ENCODE peak calls at places on chromosomes 13 and 19, in eight cellular contexts. B is left ventricle myocardium inferior, O is ascending aorta, I is GM23248, N is heart right ventricle, L is aorta, G is mammary epithelial cell, E is breast epithelium. P is an unnamed sample.

GRCh38 chr13:22285867-22286632 is 615.2 kb downstream of the FGF9 start:
- DNase-seq in O (no peak), I (no peak), L (no peak), B (no peak), N (no peak), G (no peak), E (no peak), P (no peak)

GRCh38 chr19:28737526-28737925 is 475.4 kb downstream of the UQCRFS1 start:
- DNase-seq in E (no peak), B (no peak), L (no peak), N (no peak), O (no peak), G (peak), I (peak), P (no peak)

GRCh38 chr13:59247166-59247565 is 916.6 kb downstream of the DIAPH3 start:
- DNase-seq in E (no peak), B (peak), L (no peak), I (no peak), G (no peak), N (peak), O (no peak), P (no peak)

GRCh38 chr13:50387124-50387581 is 371.9 kb downstream of the KCNRG start:
- DNase-seq in N (peak), G (no peak), L (no peak), O (peak), B (peak), E (no peak), I (peak), P (peak)

GRCh38 chr13:48562296-48563066 is 29.6 kb upstream of the RCBTB2 start:
- DNase-seq in E (no peak), O (no peak), L (no peak), I (no peak), B (no peak), N (no peak), G (peak), P (peak)

GRCh38 chr19:2345794-2346663 is 14.0 kb upstream of the TMPRSS9 start:
- DNase-seq in I (peak), N (no peak), B (peak), O (no peak), G (no peak), L (no peak), E (no peak), P (no peak)

GRCh38 chr13:48491423-48492122 is 41.3 kb downstream of the RCBTB2 start:
- DNase-seq in G (peak), B (no peak), E (no peak), I (peak), N (no peak), L (no peak), O (no peak), P (no peak)

GRCh38 chr19:19321143-19321577 is 531 bp downstream of the MAU2 start:
- DNase-seq in G (peak), I (peak), B (no peak), E (no peak), L (no peak), N (no peak), O (no peak), P (peak)

GRCh38 chr13:109156181-109156935 is 526.9 kb downstream of the MYO16 start:
- DNase-seq in N (peak), B (peak), E (no peak), L (peak), G (peak), O (no peak), I (peak), P (no peak)

GRCh38 chr13:112625698-112626097 is 37.7 kb upstream of the TUBGCP3 start:
- DNase-seq in L (no peak), E (no peak), I (no peak), G (no peak), O (no peak), N (no peak), B (no peak), P (no peak)

GRCh38 chr19:17871878-17872250 is at the start of gene SLC5A5:
- DNase-seq in G (no peak), I (no peak), L (no peak), N (no peak), O (no peak), E (no peak), B (no peak), P (no peak)

GRCh38 chr13:107977175-107977574 is 238.2 kb downstream of the LIG4 start:
- DNase-seq in E (no peak), N (no peak), O (no peak), L (no peak), B (no peak), G (no peak), I (no peak), P (no peak)

GRCh38 chr13:46101488-46102289 is 3.1 kb downstream of the CPB2 start:
- DNase-seq in L (no peak), N (no peak), G (no peak), B (no peak), I (no peak), E (no peak), O (no peak), P (no peak)

GRCh38 chr13:92224825-92225224 is 826.4 kb downstream of the GPC5 start:
- DNase-seq in B (no peak), G (no peak), I (no peak), L (no peak), N (no peak), O (no peak), E (no peak), P (no peak)

GRCh38 chr13:98214008-98214643 is 37.1 kb upstream of the RNF113B start:
- DNase-seq in L (no peak), O (no peak), G (no peak), E (no peak), I (peak), B (no peak), N (peak), P (no peak)

GRCh38 chr19:1474011-1474764 is 4.8 kb downstream of the C19orf25 start:
- DNase-seq in G (no peak), O (no peak), I (peak), L (no peak), E (no peak), B (peak), N (no peak), P (no peak)

GRCh38 chr13:51747438-51748434 is 56.2 kb downstream of the DHRS12 start:
- DNase-seq in G (no peak), B (no peak), O (no peak), N (no peak), I (no peak), L (no peak), E (no peak), P (no peak)

GRCh38 chr19:57560049-57560491 is 407 bp upstream of the ZNF550 start:
- DNase-seq in G (peak), L (peak), I (peak), O (no peak), B (peak), E (peak), N (peak), P (no peak)

GRCh38 chr13:30125422-30126073 is 181.8 kb downstream of the KATNAL1 start:
- DNase-seq in O (no peak), L (no peak), E (peak), N (no peak), B (no peak), I (peak), G (peak), P (no peak)

GRCh38 chr13:82438320-82438719 is 1444.0 kb downstream of the SLITRK1 start:
- DNase-seq in E (no peak), I (no peak), L (no peak), B (no peak), O (no peak), G (no peak), N (no peak), P (no peak)

GRCh38 chr13:72985610-72986009 is 73.2 kb upstream of the KLF5 start:
- DNase-seq in G (no peak), B (no peak), I (no peak), E (no peak), L (no peak), N (no peak), O (no peak), P (no peak)

GRCh38 chr13:94550030-94550738 is 45.8 kb downstream of the TGDS start:
- DNase-seq in E (peak), L (no peak), N (no peak), B (no peak), O (no peak), G (no peak), I (peak), P (no peak)

GRCh38 chr19:18401580-18402112 is 4.2 kb upstream of the LRRC25 start:
- DNase-seq in I (peak), B (peak), O (no peak), E (no peak), L (peak), G (peak), N (peak), P (no peak)

GRCh38 chr13:31761951-31762350 is 22.6 kb downstream of the RXFP2 start:
- DNase-seq in I (peak), L (no peak), O (no peak), N (no peak), E (no peak), G (no peak), B (no peak), P (no peak)

GRCh38 chr13:21466527-21466926 is 7.4 kb upstream of the ZDHHC20 start:
- DNase-seq in L (no peak), E (no peak), I (no peak), G (no peak), N (no peak), B (no peak), O (no peak), P (no peak)

GRCh38 chr13:47455581-47455980 is 545.5 kb downstream of the SUCLA2 start:
- DNase-seq in E (no peak), I (peak), G (peak), B (no peak), O (no peak), N (no peak), L (no peak), P (no peak)

GRCh38 chr13:110503037-110503901 is 58.3 kb downstream of the RAB20 start:
- DNase-seq in G (no peak), N (no peak), B (no peak), L (peak), E (no peak), I (peak), O (no peak), P (no peak)

GRCh38 chr13:76944457-76944856 is 3.9 kb upstream of the ACOD1 start:
- DNase-seq in I (peak), N (no peak), G (peak), E (no peak), B (no peak), O (no peak), L (no peak), P (no peak)

GRCh38 chr13:36850790-36851438 is 31.9 kb downstream of the RFXAP start:
- DNase-seq in I (peak), N (no peak), O (no peak), E (no peak), G (no peak), L (no peak), B (no peak), P (no peak)

DNA sequence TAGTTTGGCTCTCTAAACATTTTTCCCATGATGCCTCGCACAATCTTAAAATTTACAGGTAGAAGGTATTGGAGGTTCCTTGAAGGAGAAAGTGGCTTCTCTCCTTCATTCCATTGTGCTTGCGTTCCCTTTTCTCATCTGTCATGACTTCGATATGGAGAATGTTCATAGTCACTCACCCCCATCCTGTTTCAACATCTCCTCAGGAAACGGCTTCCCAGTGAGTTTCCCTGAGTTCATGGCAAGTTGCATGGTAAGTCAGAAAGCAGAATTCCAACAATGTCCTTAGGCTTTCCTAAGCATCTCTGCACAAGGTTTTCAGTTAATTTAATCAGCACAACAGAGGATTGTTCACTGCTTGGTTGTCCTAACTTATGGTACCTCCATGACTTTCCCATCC is 581.8 kb upstream of the SLITRK5 start:
- DNase-seq in L (no peak), B (no peak), E (no peak), I (peak), N (no peak), O (no peak), G (peak), P (no peak)
- H3K27ac ChIP-seq in L (no peak), B (no peak), E (no peak), I (peak), N (no peak), O (no peak), G (no peak), P (no peak)

GRCh38 chr19:9009935-9010651 is at the start of gene MUC16:
- DNase-seq in E (no peak), B (no peak), N (no peak), I (no peak), G (peak), O (no peak), L (no peak), P (no peak)
- H3K27ac ChIP-seq in E (no peak), B (no peak), N (no peak), I (no peak), G (no peak), O (no peak), L (no peak), P (no peak)

GRCh38 chr13:39527301-39527700 is 75.7 kb downstream of the LHFPL6 start:
- DNase-seq in N (no peak), E (no peak), O (no peak), G (no peak), L (no peak), B (no peak), I (no peak), P (no peak)

GRCh38 chr13:39524795-39525194 is 78.2 kb downstream of the LHFPL6 start:
- DNase-seq in G (no peak), O (no peak), E (no peak), B (no peak), I (no peak), L (no peak), N (no peak), P (no peak)

GRCh38 chr13:39530996-39531395 is 72.0 kb downstream of the LHFPL6 start:
- DNase-seq in B (no peak), L (no peak), I (peak), G (no peak), O (no peak), N (no peak), E (no peak), P (no peak)

GRCh38 chr13:39526499-39526898 is 76.5 kb downstream of the LHFPL6 start:
- DNase-seq in N (no peak), G (no peak), O (no peak), L (no peak), E (no peak), B (no peak), I (no peak), P (no peak)

DNA sequence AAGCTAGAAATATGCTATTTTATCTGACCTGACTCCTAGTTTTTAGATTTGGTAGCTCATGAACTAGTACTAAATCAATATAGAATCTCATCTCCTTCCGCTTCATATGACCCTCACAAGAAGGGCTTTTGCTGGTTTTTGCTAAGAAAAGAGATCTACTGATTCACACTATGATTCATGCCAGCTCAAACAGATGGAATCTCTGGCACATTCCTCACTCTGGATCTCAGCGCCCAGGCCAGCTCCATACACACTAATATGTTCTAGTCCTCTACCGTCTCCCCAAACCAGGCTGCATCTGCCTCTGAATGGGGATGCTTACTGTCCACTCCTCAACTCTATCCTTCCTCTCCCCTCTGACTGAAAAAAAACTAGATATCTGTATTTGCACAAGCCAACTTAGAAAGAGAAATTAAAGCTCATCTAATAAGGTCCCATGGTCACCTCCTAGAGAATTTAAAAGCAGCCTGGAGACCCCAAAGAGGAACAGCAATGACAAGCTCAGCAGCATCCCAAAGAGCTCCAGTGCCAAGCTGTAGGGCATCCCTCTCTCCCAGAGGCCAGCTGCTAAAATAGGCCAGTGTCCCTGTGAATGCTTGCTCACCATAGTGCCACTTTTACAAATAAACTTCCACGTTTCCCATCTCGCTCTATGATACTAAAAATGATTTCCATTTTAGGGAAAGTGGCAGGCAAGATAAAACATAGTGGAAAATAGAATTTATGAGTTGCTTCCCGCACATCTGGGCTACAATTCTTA is 74.9 kb downstream of the LHFPL6 start:
- DNase-seq in B (no peak), N (no peak), G (peak), L (peak), O (no peak), E (no peak), I (peak), P (no peak)
- H3K27ac ChIP-seq in B (peak), N (no peak), G (peak), L (peak), O (peak), E (no peak), I (peak), P (no peak)

DNA sequence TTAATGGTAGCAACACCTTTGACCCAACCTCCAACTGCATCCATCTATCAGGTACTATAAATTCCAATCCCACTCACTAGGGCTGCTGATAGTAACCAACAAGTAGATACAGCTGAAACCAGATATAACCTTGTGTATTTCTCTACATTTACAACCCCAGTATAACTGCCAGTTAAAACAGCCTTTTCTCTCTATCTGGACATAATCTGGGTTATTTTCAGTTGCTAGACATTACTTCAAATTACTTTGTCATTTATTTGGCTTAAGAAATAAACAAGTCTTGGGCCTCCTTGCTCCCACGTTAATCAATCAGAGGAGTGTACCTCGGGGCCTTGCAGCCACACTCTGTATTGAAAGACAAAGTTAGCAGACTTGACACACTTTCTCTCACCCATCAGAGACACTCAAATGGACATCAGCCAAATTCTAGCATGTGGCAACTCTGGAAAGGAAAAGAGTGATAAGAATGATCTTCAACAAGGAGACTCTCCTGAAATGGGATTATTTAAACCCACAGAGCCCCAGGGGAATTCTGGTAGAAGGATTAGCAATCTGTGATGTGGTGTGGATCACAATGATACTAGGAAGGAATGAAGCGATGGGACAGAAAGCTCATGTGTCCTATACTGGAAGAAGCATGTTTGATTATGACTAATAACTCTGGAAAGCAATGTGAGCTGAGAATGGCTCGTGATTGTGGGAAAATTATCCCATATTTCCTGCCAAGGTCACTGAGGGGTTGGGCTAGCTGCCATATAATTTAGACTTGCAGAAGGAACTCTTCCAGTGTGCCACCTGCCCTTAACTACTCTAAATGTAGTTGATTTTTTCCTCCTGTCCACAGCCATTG is 157.5 kb downstream of the FLT1 start:
- DNase-seq in G (peak), L (no peak), B (no peak), I (peak), N (peak), E (no peak), O (no peak), P (no peak)
- H3K27ac ChIP-seq in G (no peak), L (no peak), B (peak), I (peak), N (no peak), E (no peak), O (peak), P (no peak)

GRCh38 chr13:80957019-80957650 is 616.2 kb upstream of the SPRY2 start:
- DNase-seq in L (no peak), O (no peak), B (no peak), N (no peak), I (no peak), E (no peak), G (no peak), P (no peak)

GRCh38 chr13:80952158-80952557 is 611.2 kb upstream of the SPRY2 start:
- DNase-seq in O (no peak), G (no peak), E (no peak), I (no peak), N (no peak), B (no peak), L (no peak), P (no peak)

DNA sequence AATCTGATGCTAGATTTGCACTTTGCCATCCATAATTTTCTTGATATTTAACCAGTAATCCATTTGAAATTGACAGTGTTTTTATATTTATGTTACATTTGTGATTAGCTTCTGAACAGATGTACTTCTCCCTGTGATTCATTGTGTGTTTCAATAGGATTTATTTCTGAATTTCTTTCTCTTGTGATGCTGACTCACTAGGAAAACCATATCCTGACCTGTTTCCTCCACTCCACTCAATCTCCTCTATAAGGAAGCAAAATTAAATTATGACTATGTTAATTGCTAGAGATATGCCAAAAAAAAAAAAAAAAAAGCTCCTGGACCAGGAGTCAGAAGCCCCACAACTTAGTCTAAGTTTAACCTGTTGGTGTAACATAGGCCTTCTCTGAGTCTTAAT is 614.6 kb upstream of the SPRY2 start:
- DNase-seq in B (no peak), O (no peak), I (no peak), L (no peak), E (no peak), G (peak), N (no peak), P (no peak)
- H3K27ac ChIP-seq in B (no peak), O (no peak), I (no peak), L (no peak), E (no peak), G (no peak), N (no peak), P (no peak)

GRCh38 chr13:84126671-84127171 is 244.4 kb upstream of the SLITRK1 start:
- DNase-seq in I (no peak), G (no peak), E (no peak), O (no peak), N (no peak), L (no peak), B (no peak), P (no peak)
- H3K27ac ChIP-seq in I (no peak), G (no peak), E (no peak), O (no peak), N (no peak), L (no peak), B (no peak), P (no peak)

P was measured in CD8-positive, alpha-beta memory T cell.